ENCODE peak calls at places on chromosomes 11 and 22, in six cellular contexts. E, S, C, Q, M and O are unnamed samples.

GRCh38 chr11:70625921-70626518 is 227.7 kb downstream of the CTTN start:
- DNase-seq in Q (no peak), E (no peak), M (no peak), C (no peak), S (no peak), O (no peak)

GRCh38 chr11:66871521-66871901 is 14.6 kb downstream of the LRFN4 start:
- DNase-seq in M (no peak), Q (no peak), S (no peak), E (no peak), C (no peak), O (no peak)

GRCh38 chr22:40482391-40482790 is 112.0 kb downstream of the SGSM3 start:
- DNase-seq in C (no peak), E (no peak), M (no peak), Q (no peak), S (peak), O (no peak)

GRCh38 chr11:17748044-17748443 is 13.5 kb downstream of the KCNC1 start:
- DNase-seq in C (no peak), Q (no peak), M (no peak), E (no peak), S (no peak), O (no peak)

GRCh38 chr11:29319231-29319630 is 697.6 kb downstream of the KCNA4 start:
- DNase-seq in S (no peak), E (no peak), Q (no peak), C (no peak), M (no peak), O (no peak)

GRCh38 chr11:9250139-9250582 is 15.0 kb downstream of the DENND5A start:
- DNase-seq in E (no peak), S (no peak), Q (no peak), M (no peak), C (no peak), O (no peak)

GRCh38 chr11:57407941-57408475 is 17.6 kb upstream of the PRG2 start:
- DNase-seq in M (no peak), S (no peak), C (no peak), E (no peak), Q (no peak), O (no peak)

GRCh38 chr11:69035150-69035958 is 13.4 kb upstream of the TPCN2 start:
- DNase-seq in M (no peak), E (peak), S (no peak), C (no peak), Q (no peak), O (no peak)

GRCh38 chr11:109076870-109077269 is 345.1 kb upstream of the C11orf87 start:
- DNase-seq in E (no peak), Q (no peak), M (no peak), S (no peak), C (no peak), O (no peak)

GRCh38 chr22:18000441-18001039 is 23.8 kb downstream of the MICAL3 start:
- DNase-seq in Q (no peak), M (peak), S (no peak), C (no peak), E (peak), O (no peak)

GRCh38 chr11:62001450-62002178 is 34.2 kb upstream of the FTH1 start:
- DNase-seq in C (no peak), Q (peak), E (no peak), S (no peak), M (no peak), O (no peak)

GRCh38 chr11:61610905-61611304 is 30.0 kb upstream of the SYT7 start:
- DNase-seq in C (no peak), E (no peak), M (no peak), S (no peak), Q (no peak), O (no peak)

GRCh38 chr11:64747961-64748715 is 4.2 kb upstream of the RASGRP2 start:
- DNase-seq in Q (no peak), E (no peak), M (no peak), C (no peak), S (peak), O (no peak)

GRCh38 chr11:64752106-64752970 is 7.4 kb downstream of the PYGM start:
- DNase-seq in E (no peak), S (no peak), M (no peak), Q (no peak), C (no peak), O (no peak)

GRCh38 chr11:64751580-64751979 is 7.6 kb upstream of the RASGRP2 start:
- DNase-seq in E (no peak), C (no peak), M (no peak), S (no peak), Q (no peak), O (no peak)

GRCh38 chr11:64751136-64751535 is 7.2 kb upstream of the RASGRP2 start:
- DNase-seq in M (no peak), S (no peak), Q (no peak), E (no peak), C (no peak), O (no peak)

DNA sequence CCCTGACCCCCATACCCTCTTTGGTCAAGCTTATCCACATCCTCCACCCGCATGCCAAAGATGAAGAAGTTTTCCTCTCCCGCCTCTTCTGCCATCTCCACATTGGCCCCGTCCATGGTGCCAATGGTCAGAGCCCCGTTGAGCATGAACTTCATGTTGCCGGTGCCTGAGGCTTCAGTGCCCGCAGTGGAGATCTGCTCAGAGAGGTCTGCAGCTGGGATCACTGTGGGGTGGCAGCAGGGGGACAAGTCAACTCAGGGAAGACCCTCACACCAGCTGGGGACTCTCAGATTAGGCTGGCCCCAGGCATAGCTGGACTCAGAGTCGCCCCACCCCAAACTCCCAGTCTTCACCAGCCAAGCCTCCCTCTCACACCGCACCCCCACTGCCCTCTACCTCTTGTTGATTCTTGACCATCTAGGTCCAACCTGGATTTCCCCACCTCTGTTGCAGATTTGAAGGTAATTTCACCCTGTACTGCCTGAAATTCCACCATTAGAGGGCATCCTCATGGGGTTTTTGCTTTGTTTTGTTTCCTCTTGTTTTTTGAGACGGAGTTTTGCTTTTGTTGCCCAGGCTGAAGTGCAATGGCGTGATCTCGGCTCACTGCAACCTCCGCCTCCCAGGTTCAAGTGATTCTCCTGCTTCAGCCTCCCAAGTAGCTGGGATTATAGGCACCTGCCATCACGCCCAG is 6.6 kb upstream of the RASGRP2 start:
- DNase-seq in M (no peak), C (no peak), S (no peak), E (no peak), Q (no peak), O (no peak)
- TF ChIP-seq CTCF in M (no peak), C (no peak), S (no peak), E (no peak), Q (no peak), O (no peak)

GRCh38 chr22:25903294-25903693 is 161.3 kb downstream of the MYO18B start:
- DNase-seq in E (no peak), S (no peak), C (no peak), M (no peak), Q (no peak), O (no peak)
- TF ChIP-seq CTCF in E (peak), S (no peak), C (no peak), M (no peak), Q (peak), O (no peak)

GRCh38 chr22:22817468-22818201 is 70.0 kb upstream of the IGLL5 start:
- DNase-seq in E (no peak), Q (no peak), M (no peak), S (no peak), C (no peak), O (no peak)
- TF ChIP-seq CTCF in E (no peak), Q (peak), M (no peak), S (no peak), C (no peak), O (no peak)

GRCh38 chr11:5004429-5005274 is 10.0 kb downstream of the OR51L1 start:
- DNase-seq in M (no peak), Q (peak), E (peak), C (no peak), S (peak), O (peak)
- TF ChIP-seq CTCF in M (no peak), Q (peak), E (peak), C (peak), S (peak), O (no peak)

GRCh38 chr11:96310236-96310635 is 32.8 kb downstream of the MAML2 start:
- DNase-seq in Q (no peak), M (no peak), S (no peak), E (no peak), C (no peak), O (no peak)

GRCh38 chr11:96307748-96308133 is 35.3 kb downstream of the MAML2 start:
- DNase-seq in C (no peak), Q (no peak), M (no peak), E (no peak), S (peak), O (no peak)

GRCh38 chr11:96309643-96310017 is 33.4 kb downstream of the MAML2 start:
- DNase-seq in Q (no peak), M (no peak), E (no peak), S (no peak), C (no peak), O (no peak)

GRCh38 chr11:96306933-96307747 is 35.9 kb downstream of the MAML2 start:
- DNase-seq in Q (peak), M (no peak), E (no peak), C (peak), S (peak), O (peak)

GRCh38 chr11:96309001-96309642 is 33.9 kb downstream of the MAML2 start:
- DNase-seq in S (no peak), C (no peak), E (no peak), M (no peak), Q (no peak), O (no peak)
- TF ChIP-seq CTCF in S (no peak), C (no peak), E (peak), M (no peak), Q (no peak), O (no peak)

GRCh38 chr22:46388647-46389046 is 53.1 kb downstream of the TRMU start:
- DNase-seq in Q (no peak), M (no peak), C (no peak), E (no peak), S (no peak), O (no peak)

GRCh38 chr22:46382524-46382923 is 47.0 kb downstream of the TRMU start:
- DNase-seq in C (no peak), E (peak), S (no peak), Q (no peak), M (no peak), O (no peak)

GRCh38 chr22:46389081-46389480 is 53.6 kb downstream of the TRMU start:
- DNase-seq in C (no peak), Q (no peak), M (no peak), S (no peak), E (no peak), O (no peak)

GRCh38 chr22:46387748-46388147 is 52.2 kb downstream of the TRMU start:
- DNase-seq in M (no peak), E (no peak), Q (no peak), C (no peak), S (no peak), O (no peak)

DNA sequence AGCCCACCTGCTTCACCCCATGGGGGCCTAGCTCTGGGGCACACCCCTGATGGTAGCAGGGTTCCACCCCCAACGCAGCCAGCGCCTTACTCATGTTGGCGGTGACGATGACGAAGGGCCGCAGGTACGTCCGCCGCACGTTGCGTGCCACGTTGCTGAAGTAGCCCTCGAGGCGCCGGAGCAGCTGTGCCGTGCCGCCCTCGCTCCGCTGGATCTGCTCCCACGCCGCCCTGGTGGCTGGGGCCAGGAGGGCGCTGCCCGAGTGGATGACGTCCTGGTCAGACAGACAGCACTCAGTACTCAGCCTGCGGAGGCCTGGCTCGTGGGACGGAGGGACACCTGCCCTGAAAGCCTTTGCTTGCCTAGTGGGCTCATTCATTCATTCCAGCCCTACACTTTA is 50.8 kb downstream of the TRMU start:
- DNase-seq in M (no peak), Q (no peak), E (no peak), C (no peak), S (no peak), O (no peak)
- TF ChIP-seq CTCF in M (no peak), Q (peak), E (no peak), C (no peak), S (no peak), O (no peak)

DNA sequence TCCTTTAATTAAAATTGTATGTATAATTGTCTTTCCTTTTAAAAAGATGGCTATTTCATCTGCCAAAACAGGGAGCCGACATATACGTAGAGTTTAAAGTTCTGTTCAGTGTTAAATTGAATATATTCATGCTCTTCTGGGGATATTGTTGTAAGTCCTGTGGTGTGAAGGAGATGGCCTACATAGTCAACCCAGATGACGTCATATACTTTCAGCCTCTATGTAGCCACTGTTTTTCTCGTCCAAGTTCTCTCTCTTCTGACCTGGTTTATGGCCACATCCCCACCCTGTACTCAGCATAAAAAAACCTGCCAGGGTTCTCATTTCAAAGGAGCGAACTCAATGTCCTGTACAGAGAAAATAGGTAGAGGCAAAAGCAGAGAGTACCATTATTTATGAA is 509.4 kb upstream of the ARHGAP42 start:
- DNase-seq in M (no peak), S (no peak), C (no peak), Q (no peak), E (no peak), O (no peak)
- TF ChIP-seq CTCF in M (no peak), S (no peak), C (no peak), Q (no peak), E (no peak), O (no peak)

DNA sequence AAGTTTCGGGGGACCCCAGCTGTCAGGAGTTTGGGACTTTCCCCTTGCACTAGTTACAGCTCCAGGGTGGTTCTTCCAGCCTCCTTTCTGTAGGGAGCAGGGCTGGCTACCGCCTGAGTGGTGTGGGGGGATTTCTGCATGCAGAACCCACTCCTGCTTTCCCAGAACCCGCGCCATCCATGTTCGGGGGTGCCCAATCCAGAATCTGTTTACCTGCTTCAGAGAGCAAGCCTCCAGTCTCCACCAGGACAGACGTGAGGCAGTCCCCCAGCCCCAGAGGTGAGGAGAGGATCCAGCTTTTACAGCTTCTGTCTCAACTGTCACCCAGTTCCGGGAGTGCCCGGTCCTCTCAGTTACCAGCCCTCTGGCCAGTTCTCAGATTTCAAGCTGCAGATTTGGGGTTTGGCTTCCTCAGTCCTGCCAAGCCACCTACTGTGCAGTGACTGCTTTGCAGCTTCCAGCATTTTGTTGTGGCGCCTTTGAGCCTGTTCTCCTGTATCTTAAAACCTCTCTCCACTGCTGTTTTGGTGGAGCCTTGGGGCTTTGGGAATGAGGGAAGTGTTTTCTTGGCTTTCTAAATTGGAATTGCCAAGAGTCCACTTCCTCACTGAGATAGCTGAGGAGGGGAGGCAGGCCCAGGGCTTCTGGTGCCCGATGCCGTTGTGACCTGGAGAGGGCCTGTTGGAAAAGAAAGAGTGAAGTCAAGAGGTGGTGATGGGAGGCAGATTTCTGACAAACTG is 513.2 kb downstream of the TBC1D22A start:
- DNase-seq in E (no peak), S (no peak), M (no peak), C (no peak), Q (no peak), O (no peak)
- TF ChIP-seq CTCF in E (no peak), S (no peak), M (no peak), C (peak), Q (no peak), O (no peak)